ENCODE peak calls at places on chromosomes 2 and 18, in eight cellular contexts. D is uterus, J is gastrocnemius medialis, W is vagina, G is esophagus muscularis mucosa, Y is body of pancreas, K is GM12891, O is GM12892. S is an unnamed sample.

GRCh38 chr18:63970803-63971191 is 916 bp downstream of the SERPINB8 start:
- DNase-seq in D (no peak), J (no peak), W (no peak), G (no peak), Y (peak; percentile 36), K (no peak), O (no peak), S (no peak)

GRCh38 chr18:62369129-62369644 is 44.1 kb downstream of the TNFRSF11A start:
- DNase-seq in D (no peak), J (no peak), W (no peak), G (no peak), Y (no peak), K (no peak), O (no peak), S (no peak)

GRCh38 chr2:30180230-30180629 is 33.4 kb downstream of the YPEL5 start:
- DNase-seq in D (no peak), J (peak; percentile 39), W (no peak), G (no peak), Y (no peak), K (no peak), O (no peak), S (no peak)

GRCh38 chr2:190791983-190792575 is 88.5 kb upstream of the GLS start:
- DNase-seq in D (no peak), J (no peak), W (no peak), G (no peak), Y (no peak), K (no peak), O (no peak), S (no peak)

GRCh38 chr2:141923657-141924056 is 207.2 kb downstream of the LRP1B start:
- DNase-seq in D (no peak), J (no peak), W (no peak), G (no peak), Y (no peak), K (no peak), O (no peak), S (no peak)

GRCh38 chr2:216777637-216778273 is 82.1 kb downstream of the TNP1 start:
- DNase-seq in D (no peak), J (no peak), W (no peak), G (no peak), Y (no peak), K (peak; percentile 56), O (peak; percentile 37), S (peak; percentile 67)

GRCh38 chr2:72887836-72888437 is 729 bp downstream of the SPR start:
- DNase-seq in D (peak; percentile 89), J (peak; percentile 88), W (peak; percentile 95), G (peak; percentile 96), Y (peak; percentile 93), K (peak; percentile 33), O (peak; percentile 46), S (peak; percentile 78)

GRCh38 chr2:66569321-66569851 is 134.5 kb downstream of the MEIS1 start:
- DNase-seq in D (peak; percentile 68), J (no peak), W (no peak), G (no peak), Y (no peak), K (no peak), O (no peak), S (no peak)

GRCh38 chr2:57160976-57161375 is 885.6 kb upstream of the VRK2 start:
- DNase-seq in D (no peak), J (no peak), W (no peak), G (no peak), Y (no peak), K (no peak), O (no peak), S (no peak)

GRCh38 chr18:36294031-36294430 is 3.5 kb upstream of the FHOD3 start:
- DNase-seq in D (no peak), J (no peak), W (peak; percentile 32), G (peak; percentile 80), Y (no peak), K (no peak), O (no peak), S (no peak)

GRCh38 chr18:76452357-76452756 is 42.7 kb downstream of the ZNF516 start:
- DNase-seq in D (no peak), J (peak; percentile 63), W (peak; percentile 49), G (no peak), Y (no peak), K (no peak), O (no peak), S (no peak)

GRCh38 chr18:76449110-76449453 is 46.0 kb downstream of the ZNF516 start:
- DNase-seq in D (no peak), J (peak; percentile 14), W (peak; percentile 82), G (no peak), Y (no peak), K (no peak), O (no peak), S (no peak)

GRCh38 chr18:76450452-76450851 is 44.6 kb downstream of the ZNF516 start:
- DNase-seq in D (no peak), J (peak; percentile 9), W (peak; percentile 49), G (no peak), Y (no peak), K (no peak), O (no peak), S (no peak)

GRCh38 chr18:76451475-76452331 is 43.3 kb downstream of the ZNF516 start:
- DNase-seq in D (no peak), J (peak; percentile 12), W (peak; percentile 64), G (no peak), Y (no peak), K (no peak), O (no peak), S (no peak)

DNA sequence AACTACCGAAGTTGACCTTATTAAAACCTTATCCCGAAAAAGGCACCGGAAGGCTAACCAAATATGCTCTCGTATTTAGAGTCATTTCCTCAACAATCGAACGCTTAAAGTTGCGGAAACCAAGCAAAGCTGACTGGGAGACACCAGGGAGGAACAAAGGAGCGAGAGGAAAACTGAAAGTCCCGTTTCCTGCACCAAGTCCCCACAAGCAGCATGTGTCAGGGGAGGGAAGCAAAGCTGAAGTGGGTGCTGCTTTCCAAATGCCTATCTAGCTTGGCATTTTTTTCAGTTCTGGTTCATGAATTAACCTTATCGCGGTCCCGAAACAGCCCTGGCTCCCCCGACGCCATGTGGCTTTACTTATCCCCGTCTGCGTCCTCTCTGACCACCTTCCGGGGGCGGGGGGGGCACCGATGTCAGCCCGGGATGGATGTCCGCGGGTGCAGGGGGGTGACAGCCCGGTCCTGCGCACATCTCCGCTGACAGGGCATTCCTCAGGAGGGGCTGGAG is 44.1 kb downstream of the ZNF516 start:
- DNase-seq in D (no peak), J (peak; percentile 77), W (peak; percentile 85), G (no peak), Y (no peak), K (no peak), O (no peak), S (no peak)
- TF ChIP-seq POLR2A in D (no peak), J (peak; percentile 51), W (no peak), G (no peak), Y (peak; percentile 33), K (peak; percentile 53), O (no peak), S (no peak)

DNA sequence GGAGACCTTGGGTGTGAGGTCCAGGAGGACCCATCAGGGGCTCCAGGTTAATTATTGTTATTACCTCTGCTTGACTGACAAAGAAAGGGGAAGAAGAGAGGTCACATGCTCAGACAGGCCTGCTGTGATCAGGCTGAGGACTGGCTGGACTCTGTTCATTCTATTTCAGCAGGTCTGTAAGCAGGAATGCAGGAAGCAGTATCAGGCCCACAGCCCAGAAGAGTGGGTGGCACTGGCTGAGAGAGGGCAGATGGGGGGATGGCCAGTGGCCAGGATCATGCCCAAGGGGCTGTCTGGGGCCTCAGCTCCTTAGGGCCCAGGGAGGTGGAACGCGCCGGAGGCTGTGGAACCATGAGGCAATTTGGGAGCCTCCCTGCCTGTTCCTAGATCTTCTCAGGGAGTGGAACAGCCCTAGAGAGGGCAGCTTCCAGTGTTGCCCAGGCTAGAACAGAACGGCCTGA is 43.7 kb upstream of the ZBTB7C start:
- DNase-seq in D (no peak), J (no peak), W (no peak), G (no peak), Y (peak; percentile 26), K (no peak), O (no peak), S (no peak)
- TF ChIP-seq POLR2A in D (no peak), J (no peak), W (no peak), G (no peak), Y (no peak), K (no peak), O (no peak), S (no peak)

DNA sequence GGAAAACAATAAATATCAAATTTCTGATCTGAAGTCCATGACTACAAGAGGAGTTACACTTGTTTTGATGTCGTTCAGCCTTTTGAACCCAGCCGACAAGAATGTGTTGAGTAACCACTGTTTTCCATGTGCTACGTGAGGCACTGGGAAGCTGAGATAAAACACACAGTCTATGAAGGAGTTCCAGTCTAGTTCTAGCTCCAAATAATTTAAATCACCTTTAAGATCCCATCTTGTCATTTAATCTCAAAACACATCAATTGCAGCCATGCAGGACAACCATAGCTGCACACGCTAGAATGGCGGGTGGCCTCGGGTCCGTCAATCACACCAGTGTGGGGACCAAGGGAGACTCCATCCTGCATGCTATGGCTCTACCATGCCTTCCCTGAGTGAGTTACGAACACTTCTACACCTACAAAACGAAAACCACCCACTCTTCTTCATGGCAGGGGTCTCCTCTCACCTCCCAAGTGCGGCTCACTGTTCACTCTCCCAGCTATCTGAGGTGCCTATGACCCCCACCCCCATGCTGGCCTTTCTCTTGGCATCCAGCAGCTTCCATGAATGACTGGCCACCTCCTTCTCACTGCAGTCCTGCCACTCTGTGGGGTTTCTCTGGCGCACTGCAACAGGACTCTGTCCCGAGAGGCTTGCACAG is 3.8 kb downstream of the FHL2 start:
- DNase-seq in D (no peak), J (no peak), W (no peak), G (no peak), Y (no peak), K (no peak), O (no peak), S (no peak)
- TF ChIP-seq POLR2A in D (no peak), J (no peak), W (no peak), G (no peak), Y (no peak), K (no peak), O (no peak), S (no peak)

GRCh38 chr2:33344230-33344629 is 132.2 kb upstream of the RASGRP3 start:
- DNase-seq in D (no peak), J (no peak), W (no peak), G (no peak), Y (no peak), K (no peak), O (no peak), S (no peak)

GRCh38 chr2:33342705-33343104 is 133.7 kb upstream of the RASGRP3 start:
- DNase-seq in D (no peak), J (no peak), W (no peak), G (no peak), Y (no peak), K (no peak), O (no peak), S (no peak)

GRCh38 chr2:33340265-33340664 is 136.2 kb upstream of the RASGRP3 start:
- DNase-seq in D (peak; percentile 73), J (peak; percentile 82), W (no peak), G (peak; percentile 96), Y (peak; percentile 58), K (no peak), O (no peak), S (no peak)

GRCh38 chr2:33343387-33343895 is 133.0 kb upstream of the RASGRP3 start:
- DNase-seq in D (no peak), J (no peak), W (no peak), G (no peak), Y (no peak), K (no peak), O (no peak), S (no peak)

DNA sequence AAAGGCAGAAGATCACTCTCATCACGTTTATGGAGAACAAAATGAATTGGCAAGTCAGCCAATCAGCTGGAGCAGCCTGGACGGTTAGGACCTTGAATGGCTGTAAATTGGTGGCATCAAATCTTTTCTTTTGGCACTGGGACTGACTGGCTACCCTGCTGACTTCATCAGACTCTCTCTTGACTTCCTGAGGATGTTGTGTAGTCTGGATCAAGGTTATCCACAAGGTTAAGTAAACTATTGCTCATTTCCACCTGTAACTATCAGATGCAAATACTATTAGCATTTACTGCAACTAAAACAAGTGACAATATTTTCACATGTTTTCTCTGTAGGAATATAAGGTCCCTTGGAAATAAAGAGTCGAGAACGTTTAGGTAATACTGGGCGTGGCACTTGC is 134.3 kb upstream of the RASGRP3 start:
- DNase-seq in D (no peak), J (no peak), W (no peak), G (no peak), Y (no peak), K (no peak), O (no peak), S (no peak)
- TF ChIP-seq POLR2A in D (no peak), J (no peak), W (no peak), G (no peak), Y (no peak), K (no peak), O (no peak), S (no peak)

S was measured in H54.